ENCODE peak calls at places on chromosome 2, in eight cellular contexts. One of them, this sample, is unnamed.

GRCh38 chr2:239201884-239202283 is 198.9 kb downstream of the HDAC4 start:
- DNase-seq in Right ventricle myocardium inferior: no peak
- DNase-seq in naive thymus-derived CD4-positive, alpha-beta T cell: no peak
- DNase-seq in bronchial epithelial cell: no peak
- DNase-seq in progenitor cell of endocrine pancreas: no peak
- DNase-seq in activated T-cell treated with anti-CD3 and anti-CD28 coated beads, Interleukin-2, amount 50 U/mL, for 1 hour: no peak
- DNase-seq in stimulated activated CD8-positive, alpha-beta memory T cell treated with anti-CD3 and anti-CD28 coated beads, Interleukin-7, amount 100 ng/mL, for 1 hour: no peak
- DNase-seq in renal cortical epithelial cell: no peak
- DNase-seq in this sample: no peak

GRCh38 chr2:120108049-120108448 is 95.2 kb downstream of the EPB41L5 start:
- DNase-seq in Right ventricle myocardium inferior: no peak
- DNase-seq in bronchial epithelial cell: peak; percentile 94
- DNase-seq in progenitor cell of endocrine pancreas: no peak
- DNase-seq in renal cortical epithelial cell: peak; percentile 89
- DNase-seq in naive thymus-derived CD4-positive, alpha-beta T cell: no peak
- DNase-seq in activated T-cell treated with anti-CD3 and anti-CD28 coated beads, Interleukin-2, amount 50 U/mL, for 1 hour: no peak
- DNase-seq in stimulated activated CD8-positive, alpha-beta memory T cell treated with anti-CD3 and anti-CD28 coated beads, Interleukin-7, amount 100 ng/mL, for 1 hour: no peak
- DNase-seq in this sample: peak; percentile 75

GRCh38 chr2:148926291-148926961 is 51.4 kb downstream of the KIF5C start:
- DNase-seq in renal cortical epithelial cell: peak; percentile 24
- DNase-seq in naive thymus-derived CD4-positive, alpha-beta T cell: peak; percentile 48
- DNase-seq in bronchial epithelial cell: peak; percentile 22
- DNase-seq in activated T-cell treated with anti-CD3 and anti-CD28 coated beads, Interleukin-2, amount 50 U/mL, for 1 hour: peak; percentile 61
- DNase-seq in stimulated activated CD8-positive, alpha-beta memory T cell treated with anti-CD3 and anti-CD28 coated beads, Interleukin-7, amount 100 ng/mL, for 1 hour: peak; percentile 29
- DNase-seq in progenitor cell of endocrine pancreas: no peak
- DNase-seq in Right ventricle myocardium inferior: no peak
- DNase-seq in this sample: peak; percentile 8

GRCh38 chr2:132542953-132543569 is 126.5 kb downstream of the GPR39 start:
- DNase-seq in activated T-cell treated with anti-CD3 and anti-CD28 coated beads, Interleukin-2, amount 50 U/mL, for 1 hour: no peak
- DNase-seq in Right ventricle myocardium inferior: no peak
- DNase-seq in stimulated activated CD8-positive, alpha-beta memory T cell treated with anti-CD3 and anti-CD28 coated beads, Interleukin-7, amount 100 ng/mL, for 1 hour: no peak
- DNase-seq in bronchial epithelial cell: peak; percentile 80
- DNase-seq in renal cortical epithelial cell: no peak
- DNase-seq in naive thymus-derived CD4-positive, alpha-beta T cell: no peak
- DNase-seq in progenitor cell of endocrine pancreas: no peak
- DNase-seq in this sample: no peak

GRCh38 chr2:22855081-22855480 is 529.9 kb upstream of the KLHL29 start:
- DNase-seq in activated T-cell treated with anti-CD3 and anti-CD28 coated beads, Interleukin-2, amount 50 U/mL, for 1 hour: no peak
- DNase-seq in renal cortical epithelial cell: no peak
- DNase-seq in Right ventricle myocardium inferior: no peak
- DNase-seq in naive thymus-derived CD4-positive, alpha-beta T cell: no peak
- DNase-seq in stimulated activated CD8-positive, alpha-beta memory T cell treated with anti-CD3 and anti-CD28 coated beads, Interleukin-7, amount 100 ng/mL, for 1 hour: no peak
- DNase-seq in bronchial epithelial cell: no peak
- DNase-seq in progenitor cell of endocrine pancreas: no peak
- DNase-seq in this sample: no peak

GRCh38 chr2:185245806-185246205 is 492.8 kb upstream of the FSIP2 start:
- DNase-seq in naive thymus-derived CD4-positive, alpha-beta T cell: no peak
- DNase-seq in renal cortical epithelial cell: peak; percentile 30
- DNase-seq in Right ventricle myocardium inferior: no peak
- DNase-seq in progenitor cell of endocrine pancreas: no peak
- DNase-seq in activated T-cell treated with anti-CD3 and anti-CD28 coated beads, Interleukin-2, amount 50 U/mL, for 1 hour: no peak
- DNase-seq in bronchial epithelial cell: no peak
- DNase-seq in stimulated activated CD8-positive, alpha-beta memory T cell treated with anti-CD3 and anti-CD28 coated beads, Interleukin-7, amount 100 ng/mL, for 1 hour: no peak
- DNase-seq in this sample: no peak

GRCh38 chr2:239824051-239824694 is 201.0 kb downstream of the NDUFA10 start:
- DNase-seq in stimulated activated CD8-positive, alpha-beta memory T cell treated with anti-CD3 and anti-CD28 coated beads, Interleukin-7, amount 100 ng/mL, for 1 hour: no peak
- DNase-seq in naive thymus-derived CD4-positive, alpha-beta T cell: peak; percentile 3
- DNase-seq in Right ventricle myocardium inferior: no peak
- DNase-seq in renal cortical epithelial cell: peak; percentile 34
- DNase-seq in progenitor cell of endocrine pancreas: peak; percentile 26
- DNase-seq in activated T-cell treated with anti-CD3 and anti-CD28 coated beads, Interleukin-2, amount 50 U/mL, for 1 hour: no peak
- DNase-seq in bronchial epithelial cell: peak; percentile 68
- DNase-seq in this sample: peak; percentile 75

GRCh38 chr2:198499539-198499938 is 695.1 kb downstream of the PLCL1 start:
- DNase-seq in stimulated activated CD8-positive, alpha-beta memory T cell treated with anti-CD3 and anti-CD28 coated beads, Interleukin-7, amount 100 ng/mL, for 1 hour: no peak
- DNase-seq in Right ventricle myocardium inferior: peak; percentile 30
- DNase-seq in naive thymus-derived CD4-positive, alpha-beta T cell: no peak
- DNase-seq in progenitor cell of endocrine pancreas: no peak
- DNase-seq in bronchial epithelial cell: no peak
- DNase-seq in renal cortical epithelial cell: peak; percentile 5
- DNase-seq in activated T-cell treated with anti-CD3 and anti-CD28 coated beads, Interleukin-2, amount 50 U/mL, for 1 hour: no peak
- DNase-seq in this sample: no peak